ENCODE peak calls at places on chromosomes 4 and X, in six cellular contexts. X is memory B cell, Y is tibial nerve, A is mesothelial cell of epicardium, N is left ventricle myocardium superior, L is HT-29. S is an unnamed sample.

GRCh38 chr4:122456228-122457106 is at the start of gene IL2:
- DNase-seq in L (no peak), A (no peak), N (no peak), Y (no peak), X (no peak), S (no peak)

GRCh38 chr4:182683666-182684065 is 233.5 kb downstream of the DCTD start:
- DNase-seq in A (no peak), Y (no peak), N (no peak), L (no peak), X (no peak), S (no peak)

GRCh38 chr4:130808492-130808891 is 1712.5 kb downstream of the C4orf33 start:
- DNase-seq in L (peak; percentile 32), A (no peak), Y (no peak), N (no peak), X (no peak), S (no peak)

GRCh38 chr4:150579591-150580234 is 2.2 kb upstream of the MAB21L2 start:
- DNase-seq in A (peak; percentile 59), X (no peak), N (peak; percentile 45), L (no peak), Y (no peak), S (no peak)

GRCh38 chr4:181957088-181957487 is 286.1 kb upstream of the TENM3 start:
- DNase-seq in Y (no peak), A (peak; percentile 46), L (no peak), X (no peak), N (no peak), S (no peak)

GRCh38 chr4:121514443-121514842 is 133.6 kb upstream of the QRFPR start:
- DNase-seq in Y (no peak), L (no peak), X (no peak), N (no peak), A (no peak), S (no peak)

GRCh38 chr4:144967161-144967560 is 130.8 kb downstream of the ANAPC10 start:
- DNase-seq in X (no peak), A (no peak), Y (no peak), N (no peak), L (no peak), S (no peak)

GRCh38 chr4:27381806-27382205 is 521.2 kb downstream of the STIM2 start:
- DNase-seq in X (no peak), A (no peak), Y (no peak), N (no peak), L (no peak), S (no peak)

GRCh38 chr4:16843831-16844508 is 54.5 kb downstream of the LDB2 start:
- DNase-seq in L (no peak), A (no peak), X (no peak), Y (no peak), N (no peak), S (no peak)

GRCh38 chrX:114626323-114626722 is 42.4 kb downstream of the HTR2C start:
- DNase-seq in L (peak; percentile 7), X (no peak), Y (no peak), A (no peak), N (no peak), S (no peak)

GRCh38 chr4:29805871-29806480 is 914.2 kb upstream of the PCDH7 start:
- DNase-seq in L (no peak), N (no peak), X (no peak), Y (no peak), A (no peak), S (no peak)

GRCh38 chr4:30952526-30953219 is 232.5 kb downstream of the PCDH7 start:
- DNase-seq in Y (no peak), N (no peak), A (no peak), L (peak; percentile 66), X (no peak), S (no peak)

GRCh38 chrX:21955398-21956189 is 15.1 kb downstream of the SMS start:
- DNase-seq in X (no peak), L (no peak), Y (no peak), N (no peak), A (no peak), S (no peak)

GRCh38 chr4:5878359-5878758 is 14.5 kb downstream of the CRMP1 start:
- DNase-seq in N (no peak), A (no peak), Y (no peak), L (no peak), X (no peak), S (no peak)